ENCODE peak calls at places on chromosomes 3 and 15, in seven cellular contexts. Y, Z, P, I, M, X and C are unnamed samples.
A peak's percentile ranks its signal among the peaks of the same experiment; 100 is the strongest.

GRCh38 chr3:129123314-129124060 is 1.9 kb upstream of the RAB43 start:
- DNase-seq in Y (peak; percentile 50), Z (peak; percentile 46), P (no peak), I (peak; percentile 23), M (no peak), X (no peak), C (no peak)

GRCh38 chr15:68447209-68447608 is 15.2 kb upstream of the ITGA11 start:
- DNase-seq in Y (no peak), Z (no peak), P (no peak), I (no peak), M (no peak), X (no peak), C (no peak)

GRCh38 chr3:105195260-105195659 is 171.4 kb upstream of the ALCAM start:
- DNase-seq in Y (no peak), Z (no peak), P (no peak), I (no peak), M (no peak), X (no peak), C (no peak)

GRCh38 chr3:120244834-120245225 is 40.2 kb downstream of the GPR156 start:
- DNase-seq in Y (no peak), Z (peak; percentile 49), P (no peak), I (no peak), M (no peak), X (no peak), C (no peak)

GRCh38 chr3:83894223-83894622 is 1064.6 kb upstream of the CADM2 start:
- DNase-seq in Y (no peak), Z (no peak), P (no peak), I (no peak), M (no peak), X (no peak), C (no peak)

GRCh38 chr15:49187537-49188245 is 17.6 kb downstream of the GALK2 start:
- DNase-seq in Y (no peak), Z (no peak), P (no peak), I (no peak), M (no peak), X (no peak), C (no peak)

GRCh38 chr3:23653647-23654525 is 151.9 kb upstream of the UBE2E1 start:
- DNase-seq in Y (no peak), Z (no peak), P (no peak), I (no peak), M (no peak), X (no peak), C (no peak)

GRCh38 chr3:64151335-64151871 is 73.9 kb downstream of the PRICKLE2 start:
- DNase-seq in Y (no peak), Z (no peak), P (no peak), I (no peak), M (no peak), X (no peak), C (no peak)

GRCh38 chr3:23712095-23712494 is 93.7 kb upstream of the UBE2E1 start:
- DNase-seq in Y (no peak), Z (no peak), P (no peak), I (no peak), M (no peak), X (no peak), C (no peak)

GRCh38 chr3:114878119-114878839 is 268.8 kb downstream of the ZBTB20 start:
- DNase-seq in Y (no peak), Z (no peak), P (peak; percentile 62), I (no peak), M (no peak), X (no peak), C (no peak)

GRCh38 chr15:96595951-96596350 is 265.5 kb downstream of the NR2F2 start:
- DNase-seq in Y (no peak), Z (no peak), P (no peak), I (no peak), M (no peak), X (no peak), C (no peak)

GRCh38 chr3:10703875-10704274 is 112.2 kb upstream of the SLC6A11 start:
- DNase-seq in Y (no peak), Z (peak; percentile 89), P (peak; percentile 38), I (no peak), M (no peak), X (no peak), C (no peak)

GRCh38 chr15:28875461-28875965 is 10.3 kb upstream of the APBA2 start:
- DNase-seq in Y (no peak), Z (peak; percentile 67), P (no peak), I (no peak), M (no peak), X (no peak), C (no peak)

GRCh38 chr15:47384316-47384715 is 333.0 kb upstream of the SEMA6D start:
- DNase-seq in Y (no peak), Z (no peak), P (no peak), I (peak; percentile 71), M (no peak), X (no peak), C (no peak)

GRCh38 chr3:64122476-64122875 is 99.2 kb upstream of the PSMD6 start:
- DNase-seq in Y (no peak), Z (no peak), P (no peak), I (no peak), M (no peak), X (no peak), C (no peak)

GRCh38 chr3:67595424-67595823 is 59.0 kb downstream of the SUCLG2 start:
- DNase-seq in Y (no peak), Z (no peak), P (no peak), I (no peak), M (no peak), X (no peak), C (no peak)

GRCh38 chr3:81170298-81170697 is 591.1 kb downstream of the GBE1 start:
- DNase-seq in Y (no peak), Z (peak; percentile 54), P (no peak), I (no peak), M (no peak), X (no peak), C (no peak)

GRCh38 chr3:81173514-81173913 is 587.9 kb downstream of the GBE1 start:
- DNase-seq in Y (no peak), Z (no peak), P (no peak), I (no peak), M (no peak), X (no peak), C (no peak)
- TF ChIP-seq CTCF in Y (no peak), Z (peak; percentile 77), P (no peak), I (no peak), M (no peak), X (no peak), C (no peak)

GRCh38 chr3:123297627-123297899 is 95.8 kb downstream of the SEC22A start:
- DNase-seq in Y (no peak), Z (peak; percentile 72), P (no peak), I (no peak), M (no peak), X (no peak), C (no peak)
- TF ChIP-seq CTCF in Y (no peak), Z (peak; percentile 63), P (peak; percentile 17), I (no peak), M (no peak), X (no peak), C (no peak)

GRCh38 chr3:143037867-143038266 is 36.5 kb downstream of the U2SURP start:
- DNase-seq in Y (no peak), Z (no peak), P (no peak), I (no peak), M (no peak), X (no peak), C (no peak)

GRCh38 chr3:143036557-143036956 is 35.2 kb downstream of the U2SURP start:
- DNase-seq in Y (no peak), Z (no peak), P (no peak), I (no peak), M (no peak), X (no peak), C (no peak)

GRCh38 chr3:143035466-143036214 is 34.3 kb downstream of the U2SURP start:
- DNase-seq in Y (no peak), Z (no peak), P (no peak), I (peak; percentile 35), M (no peak), X (no peak), C (no peak)

GRCh38 chr3:143041901-143042300 is 40.5 kb downstream of the U2SURP start:
- DNase-seq in Y (no peak), Z (no peak), P (no peak), I (no peak), M (no peak), X (no peak), C (no peak)

DNA sequence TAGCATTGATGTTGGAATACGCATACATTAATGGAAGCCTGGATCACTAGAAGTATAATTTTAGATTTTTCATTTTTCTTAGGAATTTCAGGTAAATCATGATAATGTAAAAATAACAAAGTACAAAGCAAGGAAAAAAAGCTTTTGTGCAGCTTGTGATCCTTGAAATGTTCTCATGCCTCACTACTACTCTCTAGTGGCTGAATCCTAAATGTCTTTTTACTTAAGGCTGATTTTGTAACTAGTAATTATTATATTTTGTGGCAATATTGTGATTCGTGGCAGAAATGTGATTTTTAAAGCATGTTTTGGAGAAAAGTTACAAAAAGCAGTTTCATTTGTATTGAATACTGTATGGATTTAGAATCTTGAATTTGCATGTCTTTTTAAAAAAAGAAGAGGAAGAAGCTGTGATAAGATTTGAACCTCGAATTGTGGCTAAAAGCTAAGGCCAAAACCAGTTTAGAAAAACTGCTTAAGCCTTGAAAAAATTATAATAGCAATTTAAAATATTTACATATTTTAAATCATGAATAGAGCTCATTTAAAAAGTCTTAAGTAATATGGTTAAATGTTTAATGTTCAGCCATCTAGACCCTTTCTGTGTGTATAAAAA is 39.0 kb downstream of the U2SURP start:
- DNase-seq in Y (no peak), Z (no peak), P (no peak), I (no peak), M (no peak), X (no peak), C (no peak)
- TF ChIP-seq CTCF in Y (no peak), Z (peak; percentile 76), P (peak; percentile 21), I (peak; percentile 52), M (peak; percentile 40), X (no peak), C (no peak)

GRCh38 chr3:75341324-75342067 is 322.6 kb upstream of the FRG2C start:
- DNase-seq in Y (no peak), Z (peak; percentile 83), P (no peak), I (no peak), M (no peak), X (no peak), C (no peak)
- TF ChIP-seq CTCF in Y (no peak), Z (peak; percentile 78), P (peak; percentile 45), I (no peak), M (no peak), X (no peak), C (no peak)

GRCh38 chr3:58585005-58585786 is 8.0 kb upstream of the FAM107A start:
- DNase-seq in Y (peak; percentile 85), Z (peak; percentile 95), P (peak; percentile 57), I (no peak), M (peak; percentile 46), X (peak; percentile 79), C (peak; percentile 44)
- TF ChIP-seq CTCF in Y (peak; percentile 73), Z (peak; percentile 88), P (no peak), I (peak; percentile 71), M (peak; percentile 55), X (no peak), C (no peak)

GRCh38 chr3:30642715-30643361 is 36.4 kb downstream of the TGFBR2 start:
- DNase-seq in Y (no peak), Z (no peak), P (no peak), I (no peak), M (no peak), X (no peak), C (no peak)
- TF ChIP-seq CTCF in Y (no peak), Z (no peak), P (no peak), I (no peak), M (no peak), X (no peak), C (no peak)

GRCh38 chr15:72474912-72475601 is 927 bp downstream of the ARIH1 start:
- DNase-seq in Y (peak; percentile 86), Z (peak; percentile 86), P (peak; percentile 40), I (peak; percentile 49), M (peak; percentile 77), X (peak; percentile 81), C (peak; percentile 73)
- TF ChIP-seq CTCF in Y (no peak), Z (no peak), P (no peak), I (no peak), M (no peak), X (no peak), C (no peak)